ENCODE peak calls at places on chromosomes 16 and 17, in eight cellular contexts. Y, Z, J, L, T, O, A and D are unnamed samples.

GRCh38 chr16:19203374-19203966 is 35.4 kb downstream of the SYT17 start:
- DNase-seq in Y (no peak), Z (no peak), J (no peak), L (no peak), T (no peak), O (no peak), A (no peak), D (no peak)

GRCh38 chr17:22131740-22132139 is 439.4 kb downstream of the KCNJ18 start:
- DNase-seq in Y (no peak), Z (no peak), J (no peak), L (no peak), T (no peak), O (no peak), A (no peak), D (no peak)

GRCh38 chr16:84941916-84942315 is 69.4 kb downstream of the ZDHHC7 start:
- DNase-seq in Y (peak; percentile 21), Z (no peak), J (no peak), L (no peak), T (no peak), O (no peak), A (peak; percentile 63), D (no peak)

GRCh38 chr17:77834170-77835115 is 124.1 kb upstream of the TNRC6C start:
- DNase-seq in Y (peak; percentile 89), Z (no peak), J (peak; percentile 67), L (peak; percentile 79), T (peak; percentile 56), O (peak; percentile 63), A (peak; percentile 94), D (peak; percentile 82)

GRCh38 chr16:56295059-56295673 is 103.9 kb downstream of the GNAO1 start:
- DNase-seq in Y (no peak), Z (no peak), J (no peak), L (no peak), T (no peak), O (no peak), A (no peak), D (no peak)

GRCh38 chr17:6110088-6110487 is 39.9 kb downstream of the WSCD1 start:
- DNase-seq in Y (no peak), Z (no peak), J (no peak), L (peak; percentile 4), T (no peak), O (no peak), A (no peak), D (no peak)

GRCh38 chr16:85657267-85657650 is 31.5 kb downstream of the GINS2 start:
- DNase-seq in Y (no peak), Z (no peak), J (no peak), L (no peak), T (no peak), O (no peak), A (no peak), D (peak; percentile 17)

GRCh38 chr16:797120-797420 is 3.5 kb downstream of the GNG13 start:
- DNase-seq in Y (no peak), Z (no peak), J (peak; percentile 29), L (peak; percentile 41), T (no peak), O (no peak), A (no peak), D (no peak)

GRCh38 chr16:81612351-81613170 is 166.5 kb upstream of the PLCG2 start:
- DNase-seq in Y (peak; percentile 89), Z (no peak), J (no peak), L (no peak), T (no peak), O (no peak), A (no peak), D (peak; percentile 61)

GRCh38 chr16:715448-716249 is 731 bp downstream of the METRN start:
- DNase-seq in Y (peak; percentile 29), Z (no peak), J (no peak), L (peak; percentile 45), T (no peak), O (peak; percentile 79), A (no peak), D (no peak)

GRCh38 chr17:66165537-66166123 is 26.3 kb downstream of the CEP112 start:
- DNase-seq in Y (peak; percentile 79), Z (no peak), J (no peak), L (no peak), T (no peak), O (peak; percentile 54), A (peak; percentile 62), D (no peak)